ENCODE peak calls at places on chromosomes 11 and 22, in nine cellular contexts. O is A549, A is transverse colon, J is sigmoid colon, Z is ovary, T is stomach, V is H1, M is tibial nerve, S is K562. R is an unnamed sample.
A peak's percentile ranks its signal among the peaks of the same experiment; 100 is the strongest.

GRCh38 chr11:77560605-77561004 is 29.1 kb upstream of the AQP11 start:
- DNase-seq in J (no peak), T (no peak), M (no peak), V (no peak), Z (no peak), S (no peak), A (no peak), O (peak; percentile 43), R (no peak)

GRCh38 chr11:83097671-83098070 is 26.0 kb upstream of the RAB30 start:
- DNase-seq in Z (no peak), J (no peak), V (no peak), T (no peak), M (no peak), O (no peak), A (no peak), S (no peak), R (no peak)

GRCh38 chr11:78418584-78419211 is 1.1 kb upstream of the GAB2 start:
- DNase-seq in J (no peak), V (no peak), T (no peak), O (no peak), M (peak; percentile 14), Z (no peak), A (no peak), S (no peak), R (no peak)

GRCh38 chr11:61007383-61007970 is 36.0 kb downstream of the CD6 start:
- DNase-seq in A (peak; percentile 44), S (no peak), Z (peak; percentile 40), O (no peak), T (no peak), J (no peak), M (no peak), V (no peak), R (no peak)

GRCh38 chr11:102111011-102111786 is 952 bp downstream of the YAP1 start:
- DNase-seq in M (peak; percentile 69), O (peak; percentile 86), A (peak; percentile 71), J (peak; percentile 89), S (no peak), T (peak; percentile 79), V (peak; percentile 90), Z (peak; percentile 89), R (peak; percentile 94)

GRCh38 chr22:36486619-36487384 is 5.4 kb upstream of the TXN2 start:
- DNase-seq in A (peak; percentile 58), Z (no peak), V (peak; percentile 85), J (no peak), T (peak; percentile 53), M (peak; percentile 49), S (peak; percentile 22), O (peak; percentile 49), R (no peak)

GRCh38 chr11:29343465-29344333 is 673.1 kb downstream of the KCNA4 start:
- DNase-seq in S (peak; percentile 58), Z (peak; percentile 26), O (peak; percentile 72), T (peak; percentile 62), V (peak; percentile 86), J (no peak), M (peak; percentile 25), A (peak; percentile 44), R (no peak)

GRCh38 chr11:3627291-3627690 is 14.5 kb downstream of the ART5 start:
- DNase-seq in A (no peak), T (no peak), Z (no peak), J (no peak), O (peak; percentile 36), S (no peak), M (no peak), V (no peak), R (no peak)

GRCh38 chr11:134980819-134981710 is 569.0 kb upstream of the B3GAT1 start:
- DNase-seq in O (no peak), M (no peak), Z (no peak), T (no peak), J (no peak), A (no peak), V (no peak), S (no peak), R (peak; percentile 45)

GRCh38 chr11:100563541-100564280 is 123.4 kb upstream of the ARHGAP42 start:
- DNase-seq in O (no peak), S (no peak), M (no peak), J (no peak), T (no peak), Z (no peak), V (no peak), A (no peak), R (no peak)

GRCh38 chr11:14520902-14521151 is 641 bp upstream of the PSMA1 start:
- DNase-seq in A (no peak), J (no peak), Z (no peak), S (no peak), M (no peak), O (no peak), V (no peak), T (no peak), R (no peak)

GRCh38 chr11:118956094-118956846 is at the start of gene UPK2:
- DNase-seq in S (peak; percentile 91), A (peak; percentile 91), J (peak; percentile 94), V (peak; percentile 98), T (peak; percentile 93), Z (peak; percentile 89), M (peak; percentile 86), O (peak; percentile 73), R (peak; percentile 96)

GRCh38 chr11:61529537-61530225 is 21.1 kb downstream of the LRRC10B start:
- DNase-seq in M (peak; percentile 49), V (no peak), O (no peak), J (no peak), Z (peak; percentile 59), A (no peak), S (no peak), T (no peak), R (no peak)

GRCh38 chr11:35802221-35802620 is 139.6 kb downstream of the TRIM44 start:
- DNase-seq in O (no peak), V (no peak), J (no peak), Z (no peak), M (no peak), A (no peak), S (no peak), T (no peak), R (no peak)

GRCh38 chr11:73226297-73227006 is 8.4 kb downstream of the P2RY2 start:
- DNase-seq in Z (no peak), M (no peak), J (no peak), T (no peak), A (no peak), V (no peak), S (no peak), O (no peak), R (no peak)

DNA sequence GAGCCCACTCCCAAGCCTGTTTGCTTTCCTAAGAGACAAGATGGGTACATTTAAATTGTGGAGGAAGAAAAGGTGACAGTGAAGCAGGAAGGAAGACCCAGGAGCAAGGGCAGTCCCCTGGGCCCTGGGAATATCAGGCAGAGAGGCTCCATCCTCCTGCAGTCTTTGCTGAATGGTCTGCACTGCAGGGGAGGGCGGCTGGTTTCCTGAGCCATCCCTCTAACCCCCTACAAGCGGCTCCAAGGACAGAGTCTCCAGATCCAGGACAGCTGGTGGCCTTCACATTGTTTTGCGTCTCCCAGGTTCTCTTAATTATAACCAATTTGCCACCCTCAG is 53.7 kb upstream of the EMID1 start:
- DNase-seq in J (no peak), Z (no peak), O (no peak), M (no peak), T (peak; percentile 15), A (no peak), V (no peak), S (no peak), R (no peak)
- TF ChIP-seq EP300 in J (no peak), Z (no peak), O (no peak), M (no peak), T (no peak), A (no peak), V (no peak), S (no peak), R (no peak)

GRCh38 chr22:18068991-18069390 is 8.8 kb upstream of the PEX26 start:
- DNase-seq in V (no peak), T (no peak), J (no peak), M (no peak), O (no peak), S (no peak), A (no peak), Z (no peak), R (no peak)

GRCh38 chr22:18068381-18068988 is 9.3 kb upstream of the PEX26 start:
- DNase-seq in S (no peak), V (no peak), A (no peak), Z (no peak), M (no peak), T (no peak), J (no peak), O (no peak), R (no peak)

GRCh38 chr22:18066181-18066859 is 11.5 kb upstream of the PEX26 start:
- DNase-seq in S (no peak), O (no peak), Z (no peak), V (no peak), M (no peak), J (no peak), A (peak; percentile 50), T (no peak), R (no peak)

GRCh38 chr22:18067121-18067520 is 10.7 kb upstream of the PEX26 start:
- DNase-seq in T (no peak), S (no peak), J (no peak), M (no peak), A (no peak), O (no peak), Z (no peak), V (no peak), R (no peak)

DNA sequence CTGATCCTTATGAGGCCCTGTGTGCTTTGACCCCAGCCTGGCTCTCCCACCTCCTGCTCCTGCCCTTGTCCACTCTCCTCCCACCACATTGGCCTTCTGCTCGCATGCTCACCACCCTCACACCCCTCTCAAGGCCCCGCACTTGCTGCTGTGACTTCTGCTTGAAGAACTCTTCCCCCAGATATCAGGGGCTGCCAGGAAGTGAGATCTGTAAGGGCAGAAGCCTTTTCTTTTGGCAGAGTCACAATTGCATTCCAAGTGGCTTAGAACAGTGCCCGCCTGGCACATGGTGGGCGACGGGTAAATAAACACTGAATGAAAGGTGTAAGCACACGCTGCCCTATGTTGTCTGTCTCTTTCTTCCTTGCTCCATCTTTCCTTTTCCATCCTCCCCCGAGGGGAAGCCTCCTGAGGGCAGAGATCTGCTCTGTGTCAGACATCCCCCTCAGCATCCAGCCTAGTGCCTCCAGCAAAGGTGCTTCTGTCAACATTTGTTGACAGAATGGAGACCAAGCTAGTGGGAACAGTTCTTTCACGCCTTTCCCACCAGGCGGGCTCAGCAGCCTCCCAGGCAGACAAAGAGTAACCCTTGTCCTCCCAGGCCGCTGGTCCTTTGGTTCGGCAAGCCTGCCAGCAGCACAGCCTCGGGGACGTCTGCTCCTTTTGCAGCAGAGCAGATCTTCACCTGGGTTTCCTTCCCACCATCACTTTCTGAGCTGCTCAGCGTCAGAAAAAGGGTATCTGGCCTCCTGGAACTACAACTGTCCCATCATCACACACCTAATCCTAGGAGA is 10.0 kb upstream of the PEX26 start:
- DNase-seq in Z (no peak), A (no peak), J (no peak), T (no peak), S (no peak), M (no peak), V (no peak), O (no peak), R (no peak)
- TF ChIP-seq EP300 in Z (no peak), A (no peak), J (no peak), T (no peak), S (no peak), M (no peak), V (no peak), O (no peak), R (peak; percentile 21)

GRCh38 chr11:11243258-11243789 is 109.7 kb downstream of the CSNK2A3 start:
- DNase-seq in M (peak; percentile 37), O (no peak), V (no peak), S (no peak), J (peak; percentile 84), T (no peak), A (no peak), Z (no peak), R (peak; percentile 93)
- TF ChIP-seq EP300 in M (no peak), O (no peak), V (no peak), S (no peak), J (no peak), T (no peak), A (no peak), Z (no peak), R (no peak)

GRCh38 chr22:49112661-49113626 is 714.7 kb downstream of the BRD1 start:
- DNase-seq in V (no peak), M (no peak), Z (no peak), T (no peak), A (no peak), J (peak; percentile 33), S (no peak), O (no peak), R (no peak)
- TF ChIP-seq EP300 in V (no peak), M (no peak), Z (no peak), T (no peak), A (no peak), J (no peak), S (no peak), O (no peak), R (no peak)

R was measured in esophagus muscularis mucosa.